ENCODE peak calls at places on chromosomes 1 and 21, in ten cellular contexts. Y, M, K, H, A, B, C, W, G and R are unnamed samples.

GRCh38 chr1:25944986-25945385 is 38.8 kb upstream of the STMN1 start:
- DNase-seq in K (no peak), H (no peak), W (no peak), C (no peak), Y (peak), M (no peak), A (no peak), G (no peak), B (no peak), R (no peak)

GRCh38 chr1:193284219-193284618 is 97.8 kb upstream of the B3GALT2 start:
- DNase-seq in Y (no peak), G (no peak), K (no peak), B (no peak), A (no peak), C (no peak), M (no peak), H (no peak), W (no peak), R (no peak)

GRCh38 chr1:115063238-115063901 is 25.9 kb downstream of the TSPAN2 start:
- DNase-seq in W (no peak), M (no peak), A (no peak), K (no peak), Y (no peak), C (no peak), H (peak), B (no peak), G (no peak), R (no peak)

GRCh38 chr1:160837558-160838205 is 25.0 kb downstream of the CD244 start:
- DNase-seq in B (no peak), W (no peak), C (peak), Y (peak), M (no peak), H (no peak), A (no peak), K (peak), G (no peak), R (peak)

GRCh38 chr21:14740692-14741091 is 194.6 kb upstream of the SAMSN1 start:
- DNase-seq in W (no peak), K (no peak), C (no peak), A (no peak), Y (no peak), B (no peak), H (peak), M (no peak), G (no peak), R (no peak)

GRCh38 chr1:11826946-11827345 is 20.6 kb downstream of the NPPA start:
- DNase-seq in B (no peak), C (no peak), A (no peak), G (no peak), K (no peak), M (no peak), Y (no peak), W (no peak), H (no peak), R (no peak)

GRCh38 chr21:33011462-33011861 is 14.3 kb upstream of the OLIG2 start:
- DNase-seq in C (peak), B (no peak), Y (peak), M (peak), G (no peak), H (no peak), W (peak), A (peak), K (no peak), R (no peak)

GRCh38 chr1:1430114-1430982 is 5.1 kb upstream of the VWA1 start:
- DNase-seq in M (no peak), C (peak), B (peak), G (peak), W (peak), H (peak), Y (peak), K (peak), A (peak), R (peak)

GRCh38 chr1:36359911-36360310 is 25.8 kb downstream of the STK40 start:
- DNase-seq in M (no peak), C (peak), B (no peak), H (no peak), Y (no peak), W (no peak), G (no peak), K (no peak), A (no peak), R (no peak)

GRCh38 chr1:60280256-60280655 is 206.7 kb upstream of the C1orf87 start:
- DNase-seq in G (no peak), W (no peak), B (peak), H (peak), M (no peak), K (peak), Y (peak), A (peak), C (no peak), R (no peak)

GRCh38 chr1:41874903-41875411 is 43.8 kb downstream of the HIVEP3 start:
- DNase-seq in W (no peak), C (no peak), M (no peak), K (no peak), B (no peak), G (no peak), H (no peak), A (no peak), Y (no peak), R (no peak)

GRCh38 chr1:214021321-214021720 is 33.5 kb downstream of the PROX1 start:
- DNase-seq in H (no peak), K (no peak), M (no peak), G (no peak), Y (no peak), C (no peak), W (no peak), B (no peak), A (no peak), R (no peak)

GRCh38 chr1:161119017-161119378 is 1.1 kb downstream of the NIT1 start:
- DNase-seq in G (peak), K (no peak), Y (peak), W (no peak), C (no peak), M (no peak), A (no peak), B (no peak), H (no peak), R (no peak)

GRCh38 chr1:74733616-74734484 is 898 bp downstream of the TYW3 start:
- DNase-seq in W (no peak), B (no peak), Y (peak), C (peak), A (peak), K (no peak), G (peak), M (peak), H (peak), R (no peak)

GRCh38 chr1:163471766-163472165 is 150.0 kb downstream of the NUF2 start:
- DNase-seq in W (no peak), Y (no peak), M (no peak), B (no peak), C (no peak), H (no peak), K (no peak), G (no peak), A (no peak), R (no peak)

GRCh38 chr1:8817413-8818324 is at the start of gene RERE:
- DNase-seq in A (peak), Y (peak), M (peak), B (peak), K (peak), H (peak), G (peak), W (peak), C (peak), R (peak)

GRCh38 chr1:35717911-35718476 is 690 bp downstream of the C1orf216 start:
- DNase-seq in K (peak), G (peak), Y (peak), B (no peak), A (peak), W (peak), C (peak), M (no peak), H (peak), R (peak)

GRCh38 chr1:44220001-44220751 is 6.9 kb downstream of the DMAP1 start:
- DNase-seq in H (no peak), A (no peak), B (no peak), K (no peak), Y (peak), C (no peak), M (peak), W (no peak), G (no peak), R (no peak)

GRCh38 chr1:26281091-26281958 is 1.4 kb downstream of the SH3BGRL3 start:
- DNase-seq in A (no peak), H (no peak), K (no peak), Y (no peak), G (no peak), B (no peak), C (no peak), W (no peak), M (no peak), R (no peak)

GRCh38 chr1:58438468-58438867 is 108.1 kb downstream of the OMA1 start:
- DNase-seq in K (no peak), C (no peak), A (no peak), Y (no peak), B (no peak), G (no peak), W (no peak), H (no peak), M (no peak), R (no peak)

GRCh38 chr1:205947024-205947423 is 3.8 kb upstream of the SLC26A9 start:
- DNase-seq in H (no peak), M (no peak), A (no peak), K (no peak), W (no peak), B (no peak), Y (no peak), C (peak), G (no peak), R (peak)

GRCh38 chr1:27922272-27922671 is 12.5 kb upstream of the SMPDL3B start:
- DNase-seq in G (no peak), A (no peak), Y (no peak), C (no peak), W (no peak), H (no peak), K (no peak), M (no peak), B (no peak), R (no peak)

GRCh38 chr21:16851054-16851453 is 661.8 kb upstream of the CXADR start:
- DNase-seq in H (no peak), M (no peak), G (no peak), Y (no peak), W (no peak), C (no peak), A (no peak), K (no peak), B (no peak), R (no peak)

GRCh38 chr1:46183119-46183842 is 7.0 kb upstream of the P3R3URF start:
- DNase-seq in C (peak), B (no peak), K (peak), G (no peak), M (peak), A (no peak), Y (peak), H (peak), W (peak), R (no peak)

GRCh38 chr1:18951416-18951815 is 5.1 kb downstream of the IFFO2 start:
- DNase-seq in M (no peak), K (peak), A (no peak), G (no peak), H (no peak), B (no peak), Y (no peak), C (no peak), W (no peak), R (no peak)

GRCh38 chr1:27144920-27145661 is 9.8 kb downstream of the SLC9A1 start:
- DNase-seq in W (no peak), H (no peak), Y (peak), C (no peak), A (no peak), K (peak), G (no peak), M (peak), B (peak), R (no peak)

GRCh38 chr1:223738465-223739365 is 26.4 kb downstream of the CAPN2 start:
- DNase-seq in Y (no peak), B (no peak), G (no peak), A (no peak), W (no peak), M (no peak), K (no peak), C (peak), H (no peak), R (peak)

GRCh38 chr1:63817152-63817667 is 43.4 kb downstream of the ROR1 start:
- DNase-seq in K (no peak), G (no peak), Y (peak), H (peak), A (no peak), C (peak), W (no peak), B (no peak), M (no peak), R (no peak)

GRCh38 chr1:203316626-203317093 is 11.3 kb downstream of the BTG2 start:
- DNase-seq in G (no peak), W (peak), M (no peak), C (no peak), B (no peak), Y (peak), K (no peak), H (peak), A (no peak), R (peak)

GRCh38 chr1:84742653-84743052 is 52.4 kb upstream of the SSX2IP start:
- DNase-seq in Y (no peak), C (no peak), H (no peak), A (no peak), G (no peak), K (no peak), B (no peak), W (no peak), M (no peak), R (no peak)

DNA sequence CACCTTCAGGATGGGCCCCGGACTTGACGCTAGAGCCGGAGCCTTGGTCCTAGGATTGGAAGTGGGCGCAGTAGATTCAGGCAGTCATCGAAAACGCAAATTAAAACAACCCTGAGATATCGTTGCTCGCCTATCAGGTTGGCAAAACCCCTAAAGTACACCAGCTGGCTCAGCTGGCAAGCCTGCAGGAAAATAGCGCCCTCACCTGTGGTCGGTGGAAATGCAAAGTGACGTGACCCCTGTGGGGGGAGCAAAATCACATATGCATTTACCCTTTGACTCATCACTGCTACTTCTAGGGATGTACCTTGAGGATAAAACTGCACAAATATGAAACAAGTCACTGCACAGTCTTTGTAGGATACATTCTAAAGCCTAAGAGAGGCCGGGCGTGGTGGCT is 170.3 kb upstream of the TMEM51 start:
- DNase-seq in K (no peak), H (no peak), C (no peak), B (no peak), M (no peak), Y (no peak), G (no peak), W (no peak), A (no peak), R (no peak)
- TF ChIP-seq CTCF in K (no peak), H (no peak), C (no peak), B (peak), M (no peak), Y (no peak), G (peak), W (no peak), A (no peak), R (no peak)

GRCh38 chr1:154276797-154277196 is 4.4 kb downstream of the HAX1 start:
- DNase-seq in M (no peak), C (peak), B (peak), W (no peak), H (no peak), Y (no peak), K (no peak), A (no peak), G (no peak), R (no peak)
- TF ChIP-seq CTCF in M (no peak), C (peak), B (peak), W (no peak), H (no peak), Y (peak), K (no peak), A (no peak), G (peak), R (no peak)

GRCh38 chr1:167344112-167344511 is 123.4 kb downstream of the POU2F1 start:
- DNase-seq in B (no peak), G (no peak), A (no peak), C (no peak), W (no peak), Y (peak), M (no peak), H (no peak), K (no peak), R (no peak)

GRCh38 chr1:167344605-167345385 is 124.1 kb downstream of the POU2F1 start:
- DNase-seq in W (no peak), C (no peak), G (no peak), B (no peak), A (no peak), K (no peak), H (no peak), M (no peak), Y (no peak), R (no peak)

GRCh38 chr1:167339405-167339804 is 118.7 kb downstream of the POU2F1 start:
- DNase-seq in C (no peak), Y (no peak), G (no peak), K (no peak), M (no peak), B (no peak), A (no peak), W (no peak), H (no peak), R (no peak)

GRCh38 chr1:167345386-167345733 is 124.7 kb downstream of the POU2F1 start:
- DNase-seq in C (no peak), B (no peak), W (no peak), M (no peak), Y (peak), H (peak), K (no peak), A (no peak), G (no peak), R (no peak)

GRCh38 chr1:167342846-167343245 is 122.2 kb downstream of the POU2F1 start:
- DNase-seq in M (no peak), W (no peak), K (no peak), G (no peak), H (no peak), Y (no peak), A (no peak), B (no peak), C (no peak), R (no peak)
- TF ChIP-seq CTCF in M (no peak), W (no peak), K (peak), G (no peak), H (no peak), Y (no peak), A (no peak), B (no peak), C (no peak), R (no peak)

DNA sequence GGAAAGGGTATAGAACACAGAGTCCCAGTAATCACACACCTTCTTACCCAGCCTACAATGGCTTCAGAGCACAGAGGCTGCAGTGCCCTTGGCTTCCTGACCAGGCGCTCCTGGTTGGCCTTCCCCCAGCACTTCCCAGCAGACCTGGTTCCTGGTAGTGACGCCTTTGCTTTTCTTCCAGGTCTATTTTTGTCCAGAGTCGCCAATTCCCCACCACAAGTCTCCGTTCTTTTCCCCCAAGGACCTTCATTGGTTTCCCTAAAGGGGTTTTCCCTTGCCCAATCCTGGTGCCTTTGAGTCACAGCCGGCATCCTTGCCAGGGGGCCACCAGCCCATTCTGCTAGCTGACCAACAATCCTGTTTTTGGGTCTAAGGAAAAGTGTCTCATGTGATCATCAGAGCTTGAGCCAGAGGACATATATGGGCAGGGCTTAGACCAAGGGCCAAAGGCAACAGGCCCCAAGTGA is 84.8 kb downstream of the KCNJ15 start:
- DNase-seq in K (no peak), Y (peak), W (peak), M (no peak), C (no peak), G (no peak), B (no peak), H (no peak), A (no peak), R (no peak)
- TF ChIP-seq CTCF in K (no peak), Y (no peak), W (peak), M (no peak), C (no peak), G (no peak), B (no peak), H (no peak), A (no peak), R (no peak)

GRCh38 chr1:17260738-17261137 is 11.8 kb downstream of the PADI3 start:
- DNase-seq in B (no peak), C (no peak), G (no peak), K (no peak), Y (no peak), H (no peak), M (no peak), W (no peak), A (no peak), R (no peak)
- TF ChIP-seq CTCF in B (no peak), C (no peak), G (no peak), K (no peak), Y (no peak), H (no peak), M (no peak), W (no peak), A (no peak), R (no peak)